ENCODE peak calls at places on chromosomes 4 and X, in six cellular contexts. S is HCT116, I is K562, C is H1, Y is GM12878, D is HepG2. P is an unnamed sample.

GRCh38 chrX:49878834-49879655 is at the start of gene USP27X:
- DNase-seq in S (peak; percentile 59), C (peak; percentile 17), Y (peak; percentile 27), I (peak; percentile 84), D (peak; percentile 86), P (peak; percentile 63)

GRCh38 chrX:65697173-65697572 is 29.7 kb downstream of the MSN start:
- DNase-seq in Y (no peak), I (no peak), S (no peak), D (no peak), C (no peak), P (no peak)

GRCh38 chrX:154043003-154043402 is 23.3 kb upstream of the IRAK1 start:
- DNase-seq in I (no peak), S (no peak), Y (no peak), C (no peak), D (no peak), P (no peak)

GRCh38 chr4:137267024-137267423 is 265.3 kb downstream of the PCDH18 start:
- DNase-seq in Y (no peak), D (no peak), S (no peak), C (no peak), I (no peak), P (no peak)

GRCh38 chrX:123797543-123798447 is 62.1 kb upstream of the XIAP start:
- DNase-seq in D (peak; percentile 66), I (no peak), C (no peak), Y (no peak), S (no peak), P (no peak)

GRCh38 chr4:129362685-129363274 is 266.8 kb downstream of the C4orf33 start:
- DNase-seq in D (peak; percentile 50), I (peak; percentile 56), C (no peak), Y (peak; percentile 13), S (peak; percentile 57), P (peak; percentile 68)

GRCh38 chr4:1294891-1295290 is 5.2 kb downstream of the MAEA start:
- DNase-seq in C (no peak), I (no peak), Y (no peak), D (no peak), S (no peak), P (no peak)

GRCh38 chr4:149781150-149781549 is 34.5 kb downstream of the IQCM start:
- DNase-seq in S (peak; percentile 42), D (no peak), I (no peak), Y (no peak), C (no peak), P (no peak)

GRCh38 chrX:31440546-31440945 is 368.7 kb upstream of the FTHL17 start:
- DNase-seq in Y (no peak), I (no peak), D (no peak), S (no peak), C (no peak), P (no peak)

GRCh38 chrX:100647095-100647494 is 3.1 kb downstream of the SRPX2 start:
- DNase-seq in C (no peak), I (no peak), S (no peak), Y (no peak), D (no peak), P (no peak)

GRCh38 chr4:3898098-3898497 is 131.9 kb downstream of the ADRA2C start:
- DNase-seq in C (no peak), I (no peak), D (no peak), Y (no peak), S (no peak), P (no peak)

GRCh38 chr4:153541426-153542096 is 75.4 kb downstream of the TMEM131L start:
- DNase-seq in I (no peak), S (no peak), Y (no peak), C (no peak), D (no peak), P (no peak)

GRCh38 chr4:17875402-17876070 is 64.8 kb downstream of the NCAPG start:
- DNase-seq in C (no peak), I (no peak), S (no peak), Y (peak; percentile 45), D (no peak), P (no peak)

DNA sequence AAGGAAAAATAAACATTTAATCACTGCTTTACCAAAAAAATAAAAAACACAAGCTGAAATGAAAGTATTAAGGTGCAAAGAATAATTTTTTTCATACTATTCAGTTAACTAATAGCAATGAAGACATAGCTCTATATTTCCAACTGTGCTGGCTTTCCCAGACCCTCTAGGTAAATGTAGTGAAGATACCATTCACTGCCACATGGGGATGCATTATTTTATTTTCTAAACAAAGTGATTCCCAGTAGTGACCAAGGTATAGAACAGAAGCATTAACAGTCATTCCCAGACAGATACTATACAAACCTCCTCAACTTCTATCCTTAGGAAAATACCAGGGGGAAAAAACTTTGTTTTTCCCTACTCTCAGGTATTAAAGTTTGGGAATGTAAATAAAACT is 39.4 kb downstream of the ANTXR2 start:
- DNase-seq in D (no peak), C (no peak), I (peak; percentile 20), S (no peak), Y (no peak), P (no peak)
- TF ChIP-seq ZNF274 in D (no peak), C (no peak), I (no peak), S (no peak), Y (no peak), P (no peak)

DNA sequence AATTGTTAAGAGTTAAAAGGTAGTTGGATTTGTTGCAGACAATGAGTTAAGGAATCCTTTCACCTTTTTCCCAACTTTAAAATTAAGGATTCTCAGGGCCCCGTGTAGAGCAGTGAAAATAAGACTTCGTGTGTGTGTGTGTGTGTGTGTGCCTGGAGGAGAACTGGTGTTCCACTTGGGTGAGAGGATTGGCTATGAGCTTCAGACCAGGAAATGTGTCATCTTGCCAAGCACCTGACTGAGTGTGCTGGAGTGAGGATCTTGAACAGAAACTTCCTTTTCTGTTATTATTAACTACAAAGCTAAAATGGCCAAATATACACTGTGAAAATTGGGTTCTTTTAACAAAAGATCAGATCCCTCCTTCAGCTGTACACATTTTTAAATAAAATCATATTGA is 113.1 kb upstream of the VCX2 start:
- DNase-seq in Y (no peak), S (no peak), D (no peak), I (no peak), C (no peak), P (no peak)
- TF ChIP-seq ZNF274 in Y (no peak), S (no peak), D (no peak), I (no peak), C (no peak), P (no peak)

DNA sequence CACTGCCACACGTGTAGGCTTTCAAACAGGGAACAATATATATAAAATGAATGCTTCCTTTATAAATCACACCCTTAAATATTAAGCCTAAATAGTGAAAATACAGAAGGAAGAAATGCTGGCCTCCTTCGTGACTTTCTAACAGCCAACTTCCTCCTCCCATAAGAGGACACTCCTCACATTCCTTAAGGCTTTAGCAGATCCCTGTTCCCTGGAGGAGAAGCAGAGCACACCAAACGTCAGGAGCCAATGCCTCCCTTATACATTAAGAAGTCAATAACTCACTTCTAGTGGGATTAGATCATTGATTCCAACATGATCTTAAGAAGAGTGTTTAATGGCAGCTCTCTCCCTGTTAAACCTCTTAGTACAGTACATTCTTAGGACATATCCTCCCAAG is 108.4 kb upstream of the FAM241A start:
- DNase-seq in Y (no peak), I (no peak), C (no peak), D (no peak), S (no peak), P (no peak)
- TF ChIP-seq ZNF274 in Y (no peak), I (no peak), C (no peak), D (no peak), S (no peak), P (no peak)

DNA sequence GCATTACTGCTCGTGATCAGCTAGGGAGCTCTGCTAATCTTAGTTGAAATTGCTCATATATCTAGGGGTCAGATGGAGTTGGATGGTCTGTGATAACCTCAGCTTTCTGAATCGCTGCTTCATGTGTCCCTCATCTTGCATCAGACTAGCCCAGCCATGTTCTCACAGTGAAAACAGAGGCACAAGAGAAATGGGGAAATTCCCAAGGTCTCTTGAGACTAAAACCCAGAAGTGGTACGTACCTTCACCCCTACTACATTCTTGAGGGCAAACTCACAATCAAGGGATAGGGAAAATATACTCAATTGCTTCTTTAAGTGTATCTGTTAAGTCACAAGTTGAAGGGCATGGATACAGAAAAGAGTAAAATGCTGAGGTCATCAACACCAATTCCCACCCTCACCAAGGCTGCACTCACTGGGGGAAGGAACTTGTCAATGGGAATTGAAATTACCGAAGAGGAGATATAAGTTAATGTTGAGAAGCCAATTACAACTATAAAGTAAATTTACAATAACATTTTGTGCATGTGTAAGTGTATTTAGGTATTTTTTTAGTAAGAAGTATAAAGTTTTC is 255.0 kb upstream of the KCNIP4 start:
- DNase-seq in S (no peak), C (no peak), Y (no peak), I (no peak), D (no peak), P (no peak)
- TF ChIP-seq ZNF274 in S (no peak), C (no peak), Y (no peak), I (no peak), D (no peak), P (no peak)

GRCh38 chr4:92270908-92271307 is 32.9 kb upstream of the GRID2 start:
- DNase-seq in S (peak; percentile 10), I (no peak), Y (no peak), C (no peak), D (no peak), P (no peak)
- TF ChIP-seq ZNF274 in S (no peak), I (no peak), Y (no peak), C (no peak), D (no peak), P (no peak)

GRCh38 chrX:139332441-139332840 is 198.1 kb upstream of the F9 start:
- DNase-seq in D (no peak), I (no peak), Y (no peak), C (no peak), S (no peak), P (no peak)
- TF ChIP-seq ZNF274 in D (no peak), I (no peak), Y (no peak), C (no peak), S (no peak), P (no peak)

GRCh38 chrX:131907488-131908314 is 115.4 kb upstream of the STK26 start:
- DNase-seq in C (no peak), S (no peak), Y (no peak), D (no peak), I (peak; percentile 10), P (no peak)
- TF ChIP-seq ZNF274 in C (no peak), S (no peak), Y (no peak), D (no peak), I (no peak), P (no peak)

P was measured in NT2/D1.